ENCODE peak calls at places on chromosome 1, in five cellular contexts. A is midbrain, E is AG20443, R is NB4, X is adipocyte. J is an unnamed sample.

GRCh38 chr1:246558041-246558440 is 8.0 kb downstream of the TFB2M start:
- DNase-seq in E (no peak), X (no peak), R (no peak), A (no peak), J (no peak)

GRCh38 chr1:212797681-212798080 is 6.0 kb downstream of the TATDN3 start:
- DNase-seq in A (no peak), E (no peak), X (no peak), R (no peak), J (no peak)

GRCh38 chr1:172588296-172589291 is 55.6 kb downstream of the SUCO start:
- DNase-seq in E (peak; percentile 73), X (peak; percentile 71), A (no peak), R (peak; percentile 67), J (no peak)

GRCh38 chr1:225915538-225915991 is 8.5 kb downstream of the PYCR2 start:
- DNase-seq in R (no peak), X (no peak), A (no peak), E (no peak), J (no peak)

GRCh38 chr1:218336353-218336752 is 8.8 kb upstream of the TGFB2 start:
- DNase-seq in R (no peak), X (no peak), A (no peak), E (no peak), J (no peak)

GRCh38 chr1:15414450-15414823 is 4.7 kb downstream of the EFHD2 start:
- DNase-seq in R (no peak), E (no peak), X (no peak), A (no peak), J (no peak)

GRCh38 chr1:230966358-230966873 is 12.2 kb downstream of the TTC13 start:
- DNase-seq in X (no peak), R (no peak), A (no peak), E (no peak), J (no peak)

GRCh38 chr1:19866758-19867157 is 15.4 kb upstream of the OTUD3 start:
- DNase-seq in X (peak; percentile 32), R (no peak), E (peak; percentile 73), A (no peak), J (no peak)

GRCh38 chr1:50605186-50605875 is 182.1 kb upstream of the DMRTA2 start:
- DNase-seq in X (peak; percentile 6), A (no peak), R (peak; percentile 61), E (no peak), J (peak; percentile 54)

GRCh38 chr1:68270993-68271392 is 38.7 kb upstream of the WLS start:
- DNase-seq in X (no peak), A (no peak), R (no peak), E (no peak), J (no peak)

GRCh38 chr1:87880098-87880746 is 551.5 kb downstream of the LMO4 start:
- DNase-seq in X (no peak), A (no peak), R (no peak), E (no peak), J (no peak)

GRCh38 chr1:213523781-213524398 is 463.9 kb upstream of the PROX1 start:
- DNase-seq in X (no peak), E (no peak), R (no peak), A (no peak), J (no peak)

GRCh38 chr1:119108993-119109392 is 31.5 kb downstream of the WARS2 start:
- DNase-seq in E (no peak), R (no peak), A (no peak), X (no peak), J (no peak)

GRCh38 chr1:75643460-75643859 is 32.5 kb upstream of the SLC44A5 start:
- DNase-seq in X (no peak), A (no peak), E (no peak), R (no peak), J (no peak)

GRCh38 chr1:173753830-173754229 is 39.0 kb downstream of the KLHL20 start:
- DNase-seq in E (no peak), A (no peak), X (no peak), R (no peak), J (no peak)

GRCh38 chr1:107546571-107546970 is 405.7 kb downstream of the NTNG1 start:
- DNase-seq in A (no peak), X (no peak), R (no peak), E (no peak), J (no peak)

J was measured in DMS153.